ENCODE peak calls at places on chromosomes 6 and 20, in five cellular contexts. One of them, this sample, is unnamed. For H3K9me3, the result is how much of the 10 kb centered on the place peaks cover.

GRCh38 chr20:3248167-3248992 is 9.4 kb upstream of the SLC4A11 start:
- DNase-seq in uterus: no peak
- DNase-seq in sigmoid colon: no peak
- DNase-seq in heart left ventricle: peak
- DNase-seq in IMR-90: no peak
- DNase-seq in this sample: no peak

GRCh38 chr6:158374020-158374419 is 61.8 kb downstream of the TULP4 start:
- DNase-seq in uterus: no peak
- DNase-seq in sigmoid colon: no peak
- DNase-seq in heart left ventricle: no peak
- DNase-seq in IMR-90: peak
- DNase-seq in this sample: no peak

GRCh38 chr6:4545929-4546328 is 230.3 kb upstream of the CDYL start:
- DNase-seq in uterus: no peak
- DNase-seq in sigmoid colon: no peak
- DNase-seq in heart left ventricle: no peak
- DNase-seq in IMR-90: no peak
- DNase-seq in this sample: no peak

GRCh38 chr20:6162239-6162638 is 39.4 kb upstream of the FERMT1 start:
- DNase-seq in uterus: peak
- DNase-seq in sigmoid colon: peak
- DNase-seq in heart left ventricle: peak
- DNase-seq in IMR-90: no peak
- DNase-seq in this sample: no peak

GRCh38 chr20:2103454-2104153 is 2.0 kb downstream of the STK35 start:
- DNase-seq in uterus: no peak
- DNase-seq in sigmoid colon: no peak
- DNase-seq in heart left ventricle: no peak
- DNase-seq in IMR-90: no peak
- DNase-seq in this sample: no peak

GRCh38 chr20:14700641-14700965 is 363.2 kb upstream of the FLRT3 start:
- DNase-seq in uterus: no peak
- DNase-seq in sigmoid colon: no peak
- DNase-seq in heart left ventricle: no peak
- DNase-seq in IMR-90: no peak
- DNase-seq in this sample: no peak

GRCh38 chr6:111737065-111737521 is 131.4 kb upstream of the TRAF3IP2 start:
- DNase-seq in uterus: no peak
- DNase-seq in sigmoid colon: no peak
- DNase-seq in heart left ventricle: no peak
- DNase-seq in IMR-90: peak
- DNase-seq in this sample: no peak

GRCh38 chr20:33954504-33954903 is 39.2 kb upstream of the RALY start:
- DNase-seq in uterus: no peak
- DNase-seq in sigmoid colon: no peak
- DNase-seq in heart left ventricle: no peak
- DNase-seq in IMR-90: no peak
- DNase-seq in this sample: no peak

GRCh38 chr6:135905604-135906300 is 54.3 kb downstream of the PDE7B start:
- DNase-seq in uterus: no peak
- DNase-seq in sigmoid colon: no peak
- DNase-seq in heart left ventricle: no peak
- DNase-seq in IMR-90: no peak
- DNase-seq in this sample: no peak

GRCh38 chr6:24272148-24272547 is 85.7 kb downstream of the DCDC2 start:
- DNase-seq in uterus: no peak
- DNase-seq in sigmoid colon: no peak
- DNase-seq in heart left ventricle: no peak
- DNase-seq in IMR-90: no peak
- DNase-seq in this sample: no peak

GRCh38 chr20:37226889-37227288 is 34.7 kb downstream of the GHRH start:
- DNase-seq in uterus: peak
- DNase-seq in sigmoid colon: peak
- DNase-seq in heart left ventricle: peak
- DNase-seq in IMR-90: peak
- DNase-seq in this sample: peak

GRCh38 chr6:163750436-163751031 is 336.0 kb downstream of the QKI start:
- DNase-seq in uterus: no peak
- DNase-seq in sigmoid colon: no peak
- DNase-seq in heart left ventricle: peak
- DNase-seq in IMR-90: no peak
- DNase-seq in this sample: no peak

GRCh38 chr6:109236140-109237081 is 141.1 kb downstream of the CEP57L1 start:
- DNase-seq in uterus: no peak
- DNase-seq in sigmoid colon: no peak
- DNase-seq in heart left ventricle: no peak
- DNase-seq in IMR-90: no peak
- DNase-seq in this sample: peak

GRCh38 chr6:82735790-82736189 is 329.9 kb downstream of the UBE3D start:
- DNase-seq in uterus: no peak
- DNase-seq in sigmoid colon: no peak
- DNase-seq in heart left ventricle: no peak
- DNase-seq in IMR-90: no peak
- DNase-seq in this sample: no peak

GRCh38 chr6:1940381-1940780 is 305.0 kb downstream of the GMDS start:
- DNase-seq in uterus: no peak
- DNase-seq in sigmoid colon: no peak
- DNase-seq in heart left ventricle: no peak
- DNase-seq in IMR-90: no peak
- DNase-seq in this sample: no peak

GRCh38 chr6:170187669-170188566 is 103.0 kb downstream of the DLL1 start:
- DNase-seq in uterus: no peak
- DNase-seq in sigmoid colon: no peak
- DNase-seq in heart left ventricle: no peak
- DNase-seq in IMR-90: no peak
- DNase-seq in this sample: no peak

GRCh38 chr6:131125431-131125830 is 9.8 kb upstream of the AKAP7 start:
- DNase-seq in uterus: no peak
- DNase-seq in sigmoid colon: no peak
- DNase-seq in heart left ventricle: no peak
- DNase-seq in IMR-90: peak
- DNase-seq in this sample: no peak

GRCh38 chr20:3704085-3704484 is 8.3 kb downstream of the SIGLEC1 start:
- DNase-seq in uterus: no peak
- DNase-seq in sigmoid colon: no peak
- DNase-seq in heart left ventricle: no peak
- DNase-seq in IMR-90: no peak
- DNase-seq in this sample: no peak

GRCh38 chr6:158027590-158028285 is 46.1 kb downstream of the SYNJ2 start:
- DNase-seq in uterus: peak
- DNase-seq in sigmoid colon: no peak
- DNase-seq in heart left ventricle: no peak
- DNase-seq in IMR-90: no peak
- DNase-seq in this sample: no peak

GRCh38 chr6:77650098-77650663 is 2.7 kb upstream of the MEI4 start:
- DNase-seq in uterus: no peak
- DNase-seq in sigmoid colon: peak
- DNase-seq in heart left ventricle: peak
- DNase-seq in IMR-90: no peak
- DNase-seq in this sample: peak

GRCh38 chr20:60528141-60528540 is 569.9 kb downstream of the CDH26 start:
- DNase-seq in uterus: no peak
- DNase-seq in sigmoid colon: no peak
- DNase-seq in heart left ventricle: no peak
- DNase-seq in IMR-90: peak
- DNase-seq in this sample: no peak

GRCh38 chr6:44009425-44010321 is 117.6 kb downstream of the MRPL14 start:
- DNase-seq in uterus: peak
- DNase-seq in sigmoid colon: peak
- DNase-seq in heart left ventricle: peak
- DNase-seq in IMR-90: peak
- DNase-seq in this sample: no peak

GRCh38 chr6:53873922-53874321 is 79.1 kb downstream of the LRRC1 start:
- DNase-seq in uterus: no peak
- DNase-seq in sigmoid colon: no peak
- DNase-seq in heart left ventricle: no peak
- DNase-seq in IMR-90: peak
- DNase-seq in this sample: no peak

GRCh38 chr20:31751126-31751525 is 12.0 kb downstream of the TPX2 start:
- DNase-seq in uterus: no peak
- DNase-seq in sigmoid colon: no peak
- DNase-seq in heart left ventricle: no peak
- DNase-seq in IMR-90: peak
- DNase-seq in this sample: no peak

GRCh38 chr6:137363805-137364138 is 130.4 kb downstream of the OLIG3 start:
- DNase-seq in uterus: no peak
- DNase-seq in sigmoid colon: no peak
- DNase-seq in heart left ventricle: no peak
- DNase-seq in IMR-90: no peak
- DNase-seq in this sample: no peak

GRCh38 chr6:40996591-40997247 is 42.3 kb downstream of the UNC5CL start:
- DNase-seq in uterus: no peak
- DNase-seq in sigmoid colon: no peak
- DNase-seq in heart left ventricle: no peak
- DNase-seq in IMR-90: peak
- DNase-seq in this sample: no peak

GRCh38 chr20:49505518-49505917 is 23.1 kb upstream of the KCNB1 start:
- DNase-seq in uterus: peak
- DNase-seq in sigmoid colon: peak
- DNase-seq in heart left ventricle: peak
- DNase-seq in IMR-90: peak
- DNase-seq in this sample: peak

GRCh38 chr20:22684072-22684762 is 99.8 kb upstream of the FOXA2 start:
- DNase-seq in uterus: peak
- DNase-seq in sigmoid colon: no peak
- DNase-seq in heart left ventricle: peak
- DNase-seq in IMR-90: peak
- DNase-seq in this sample: peak

GRCh38 chr6:20789162-20789561 is 254.9 kb downstream of the CDKAL1 start:
- DNase-seq in uterus: no peak
- DNase-seq in sigmoid colon: no peak
- DNase-seq in heart left ventricle: no peak
- DNase-seq in IMR-90: peak
- DNase-seq in this sample: no peak

GRCh38 chr6:107408714-107409113 is 50.6 kb downstream of the PDSS2 start:
- DNase-seq in uterus: no peak
- DNase-seq in sigmoid colon: no peak
- DNase-seq in heart left ventricle: no peak
- DNase-seq in IMR-90: no peak
- DNase-seq in this sample: no peak

GRCh38 chr20:15359056-15359455 is 1021.6 kb upstream of the FLRT3 start:
- DNase-seq in uterus: no peak
- DNase-seq in sigmoid colon: no peak
- DNase-seq in heart left ventricle: no peak
- DNase-seq in IMR-90: peak
- DNase-seq in this sample: no peak

GRCh38 chr6:2688416-2689064 is 62.2 kb downstream of the MYLK4 start:
- DNase-seq in uterus: no peak
- DNase-seq in sigmoid colon: no peak
- DNase-seq in heart left ventricle: no peak
- DNase-seq in IMR-90: peak
- DNase-seq in this sample: no peak

GRCh38 chr6:11632231-11632630 is 94.7 kb downstream of the TMEM170B start:
- DNase-seq in uterus: no peak
- DNase-seq in sigmoid colon: no peak
- DNase-seq in heart left ventricle: no peak
- DNase-seq in IMR-90: peak
- DNase-seq in this sample: no peak

GRCh38 chr6:95087394-95088097 is 489.8 kb upstream of the MANEA start:
- DNase-seq in uterus: no peak
- DNase-seq in sigmoid colon: no peak
- DNase-seq in heart left ventricle: no peak
- DNase-seq in IMR-90: peak
- DNase-seq in this sample: peak

DNA sequence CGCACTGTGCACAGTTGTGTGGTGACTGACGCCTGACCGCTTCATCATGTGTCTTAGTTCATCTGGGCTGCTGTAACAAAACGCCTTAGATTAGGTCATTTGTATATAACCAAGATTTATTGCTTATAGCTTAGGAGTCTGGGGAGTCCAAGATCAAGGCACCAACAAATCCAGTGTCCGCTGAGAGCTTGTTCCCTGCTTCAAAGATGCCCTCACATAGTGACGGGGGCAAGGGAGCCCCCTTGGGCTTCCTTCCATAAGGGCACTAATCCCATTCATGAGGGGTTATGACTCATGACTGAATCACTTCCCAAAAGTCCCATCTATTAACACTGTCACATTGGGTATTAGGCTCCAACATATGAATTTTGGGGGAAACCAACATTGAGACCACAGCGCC is 34.6 kb downstream of the CYP24A1 start:
- DNase-seq in uterus: no peak
- DNase-seq in sigmoid colon: no peak
- DNase-seq in heart left ventricle: no peak
- DNase-seq in IMR-90: no peak
- DNase-seq in this sample: no peak
- H3K9me3 ChIP-seq in uterus: under half
- H3K9me3 ChIP-seq in sigmoid colon: under half
- H3K9me3 ChIP-seq in heart left ventricle: under half
- H3K9me3 ChIP-seq in IMR-90: under half
- H3K9me3 ChIP-seq in this sample: under half

DNA sequence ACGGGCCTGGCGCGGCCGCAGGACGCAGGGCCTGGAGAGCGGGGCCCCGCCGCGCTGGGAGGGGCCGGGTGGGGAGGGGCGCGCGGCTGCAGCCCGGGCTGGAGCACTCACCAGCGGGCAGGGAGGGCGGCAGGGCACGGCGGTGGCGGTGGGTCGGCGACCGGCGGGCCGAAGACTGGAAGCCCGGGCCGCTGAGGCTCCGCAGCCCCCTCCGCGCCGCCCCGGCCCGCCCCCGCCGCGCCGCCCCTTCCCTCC is at the start of gene GATA5:
- DNase-seq in uterus: no peak
- DNase-seq in sigmoid colon: no peak
- DNase-seq in heart left ventricle: no peak
- DNase-seq in IMR-90: no peak
- DNase-seq in this sample: no peak
- H3K4me3 ChIP-seq in uterus: peak
- H3K4me3 ChIP-seq in sigmoid colon: peak
- H3K4me3 ChIP-seq in heart left ventricle: peak
- H3K4me3 ChIP-seq in IMR-90: no peak
- H3K4me3 ChIP-seq in this sample: peak

GRCh38 chr20:45971675-45972499 is at the start of gene ZNF335:
- DNase-seq in uterus: peak
- DNase-seq in sigmoid colon: peak
- DNase-seq in heart left ventricle: peak
- DNase-seq in IMR-90: peak
- DNase-seq in this sample: peak

GRCh38 chr20:45974896-45975565 is 3.0 kb upstream of the ZNF335 start:
- DNase-seq in uterus: no peak
- DNase-seq in sigmoid colon: peak
- DNase-seq in heart left ventricle: no peak
- DNase-seq in IMR-90: no peak
- DNase-seq in this sample: no peak

GRCh38 chr20:45970646-45971424 is 1.2 kb downstream of the ZNF335 start:
- DNase-seq in uterus: peak
- DNase-seq in sigmoid colon: no peak
- DNase-seq in heart left ventricle: no peak
- DNase-seq in IMR-90: peak
- DNase-seq in this sample: peak

GRCh38 chr20:45971425-45971674 is 653 bp downstream of the ZNF335 start:
- DNase-seq in uterus: no peak
- DNase-seq in sigmoid colon: no peak
- DNase-seq in heart left ventricle: no peak
- DNase-seq in IMR-90: no peak
- DNase-seq in this sample: no peak

GRCh38 chr20:45972500-45973183 is 639 bp upstream of the ZNF335 start:
- DNase-seq in uterus: peak
- DNase-seq in sigmoid colon: peak
- DNase-seq in heart left ventricle: no peak
- DNase-seq in IMR-90: no peak
- DNase-seq in this sample: no peak
- TF ChIP-seq POLR2A in uterus: no peak
- TF ChIP-seq POLR2A in sigmoid colon: no peak
- TF ChIP-seq POLR2A in heart left ventricle: no peak
- TF ChIP-seq POLR2A in IMR-90: no peak
- TF ChIP-seq POLR2A in this sample: no peak

GRCh38 chr20:56117350-56117749 is 112.0 kb upstream of the CBLN4 start:
- DNase-seq in uterus: no peak
- DNase-seq in sigmoid colon: no peak
- DNase-seq in heart left ventricle: no peak
- DNase-seq in IMR-90: no peak
- DNase-seq in this sample: no peak
- H3K9me3 ChIP-seq in uterus: under half
- H3K9me3 ChIP-seq in sigmoid colon: under half
- H3K9me3 ChIP-seq in heart left ventricle: under half
- H3K9me3 ChIP-seq in IMR-90: under half
- H3K9me3 ChIP-seq in this sample: under half